ENCODE peak calls at places on chromosomes 16 and 17, in eight cellular contexts. G, U, M, W, V, T, F and D are unnamed samples.

GRCh38 chr17:40522250-40522960 is 21.0 kb upstream of the TNS4 start:
- DNase-seq in G (no peak), U (no peak), M (no peak), W (no peak), V (no peak), T (no peak), F (peak), D (no peak)

GRCh38 chr16:4062212-4062802 is 53.9 kb downstream of the ADCY9 start:
- DNase-seq in G (no peak), U (no peak), M (no peak), W (no peak), V (no peak), T (no peak), F (no peak), D (no peak)

GRCh38 chr17:2181206-2181983 is 122.2 kb downstream of the SMG6 start:
- DNase-seq in G (peak), U (no peak), M (no peak), W (no peak), V (no peak), T (peak), F (no peak), D (no peak)

GRCh38 chr17:9768381-9768934 is 22.9 kb downstream of the DHRS7C start:
- DNase-seq in G (no peak), U (no peak), M (peak), W (peak), V (no peak), T (no peak), F (peak), D (peak)

GRCh38 chr17:62705781-62706597 is 78.5 kb downstream of the MRC2 start:
- DNase-seq in G (peak), U (no peak), M (no peak), W (no peak), V (no peak), T (peak), F (no peak), D (no peak)

GRCh38 chr17:5804226-5804625 is 219.9 kb upstream of the NLRP1 start:
- DNase-seq in G (no peak), U (no peak), M (no peak), W (no peak), V (no peak), T (no peak), F (no peak), D (no peak)

GRCh38 chr17:80455328-80455710 is 21.1 kb downstream of the NPTX1 start:
- DNase-seq in G (no peak), U (no peak), M (peak), W (no peak), V (no peak), T (no peak), F (no peak), D (no peak)

GRCh38 chr17:57675988-57676387 is 69.1 kb downstream of the CCDC182 start:
- DNase-seq in G (no peak), U (no peak), M (no peak), W (peak), V (no peak), T (no peak), F (peak), D (no peak)

GRCh38 chr16:50597563-50598255 is 49.5 kb downstream of the NKD1 start:
- DNase-seq in G (no peak), U (no peak), M (no peak), W (no peak), V (no peak), T (no peak), F (no peak), D (no peak)

GRCh38 chr16:87051526-87052320 is 265.5 kb downstream of the C16orf95 start:
- DNase-seq in G (no peak), U (no peak), M (no peak), W (no peak), V (no peak), T (no peak), F (no peak), D (no peak)

GRCh38 chr17:49567104-49567521 is 8.6 kb upstream of the NXPH3 start:
- DNase-seq in G (no peak), U (no peak), M (no peak), W (no peak), V (no peak), T (no peak), F (no peak), D (no peak)

GRCh38 chr17:31834448-31834847 is 24.6 kb downstream of the COPRS start:
- DNase-seq in G (no peak), U (no peak), M (no peak), W (no peak), V (no peak), T (no peak), F (no peak), D (no peak)

GRCh38 chr17:29243792-29244191 is 2.9 kb upstream of the CRYBA1 start:
- DNase-seq in G (no peak), U (no peak), M (peak), W (no peak), V (no peak), T (no peak), F (no peak), D (no peak)

GRCh38 chr16:83714286-83714685 is 93.5 kb upstream of the HSBP1 start:
- DNase-seq in G (no peak), U (no peak), M (no peak), W (no peak), V (no peak), T (no peak), F (peak), D (no peak)

GRCh38 chr17:29980261-29980660 is 38.8 kb downstream of the EFCAB5 start:
- DNase-seq in G (no peak), U (no peak), M (no peak), W (no peak), V (no peak), T (no peak), F (no peak), D (no peak)

GRCh38 chr17:43834106-43834505 is 1.2 kb upstream of the MPP3 start:
- DNase-seq in G (no peak), U (no peak), M (no peak), W (no peak), V (no peak), T (no peak), F (no peak), D (peak)

GRCh38 chr17:40699880-40700279 is 3.7 kb downstream of the KRT24 start:
- DNase-seq in G (no peak), U (no peak), M (no peak), W (no peak), V (no peak), T (no peak), F (no peak), D (no peak)

GRCh38 chr17:204427-205175 is 23.2 kb upstream of the DOC2B start:
- DNase-seq in G (no peak), U (no peak), M (no peak), W (no peak), V (no peak), T (no peak), F (no peak), D (no peak)

GRCh38 chr17:10631048-10631700 is 25.9 kb downstream of the MYH3 start:
- DNase-seq in G (no peak), U (no peak), M (peak), W (no peak), V (no peak), T (no peak), F (no peak), D (no peak)

GRCh38 chr17:81010935-81011334 is 19.3 kb downstream of the CHMP6 start:
- DNase-seq in G (no peak), U (no peak), M (no peak), W (no peak), V (no peak), T (no peak), F (no peak), D (no peak)

GRCh38 chr16:85913141-85913601 is 14.2 kb downstream of the IRF8 start:
- DNase-seq in G (no peak), U (no peak), M (no peak), W (no peak), V (no peak), T (no peak), F (no peak), D (no peak)

GRCh38 chr17:61387511-61388305 is 11.9 kb upstream of the TBX2 start:
- DNase-seq in G (no peak), U (no peak), M (no peak), W (no peak), V (no peak), T (no peak), F (no peak), D (no peak)

GRCh38 chr17:81918762-81919545 is 978 bp upstream of the SIRT7 start:
- DNase-seq in G (no peak), U (no peak), M (no peak), W (no peak), V (no peak), T (no peak), F (no peak), D (no peak)

GRCh38 chr16:49456763-49457162 is 83.2 kb downstream of the C16orf78 start:
- DNase-seq in G (no peak), U (no peak), M (no peak), W (peak), V (no peak), T (no peak), F (no peak), D (no peak)